ENCODE peak calls at places on chromosomes 13 and 19, in five cellular contexts. U is COLO829, Y is T-helper 1 cell, F is T-helper 2 cell, V is HTR-8/SVneo. A is an unnamed sample.

GRCh38 chr13:108686027-108686426 is 56.6 kb downstream of the MYO16 start:
- DNase-seq in U (no peak), Y (no peak), F (no peak), V (no peak), A (no peak)

GRCh38 chr19:45306522-45307027 is 16.1 kb downstream of the CKM start:
- DNase-seq in U (no peak), Y (no peak), F (no peak), V (no peak), A (no peak)

GRCh38 chr19:56110515-56111448 is 10.3 kb downstream of the ZNF787 start:
- DNase-seq in U (no peak), Y (no peak), F (no peak), V (no peak), A (peak)

GRCh38 chr13:30859326-30859725 is 46.7 kb upstream of the MEDAG start:
- DNase-seq in U (no peak), Y (no peak), F (no peak), V (no peak), A (no peak)

GRCh38 chr13:50693755-50694154 is 149.7 kb downstream of the DLEU7 start:
- DNase-seq in U (no peak), Y (no peak), F (no peak), V (no peak), A (peak)

GRCh38 chr19:8832132-8833021 is at the start of the genes MBD3L1 and ZNF558:
- DNase-seq in U (peak), Y (peak), F (peak), V (peak), A (peak)

GRCh38 chr19:15421136-15421535 is 2.3 kb upstream of the AKAP8L start:
- DNase-seq in U (no peak), Y (no peak), F (no peak), V (no peak), A (no peak)

GRCh38 chr19:5352229-5352763 is 11.7 kb upstream of the PTPRS start:
- DNase-seq in U (no peak), Y (no peak), F (no peak), V (no peak), A (no peak)